ENCODE peak calls at places on chromosomes 3 and 15, in ten cellular contexts. T is CD8-positive, alpha-beta T cell; I is right lobe of liver; C is heart left ventricle; X is body of pancreas; L is lung; P is DND-41; S is fibroblast of lung; A is adrenal gland; W is CD8-positive, alpha-beta memory T cell. B is an unnamed sample.

GRCh38 chr3:11768604-11769003 is 78.1 kb downstream of the TAMM41 start:
- DNase-seq in T (no peak), I (no peak), C (no peak), X (no peak), L (no peak), P (no peak), S (no peak), A (no peak), W (no peak), B (no peak)

GRCh38 chr15:67036775-67037555 is 28.4 kb upstream of the SMAD3 start:
- DNase-seq in T (no peak), I (no peak), C (no peak), X (no peak), L (no peak), P (no peak), S (peak; percentile 47), A (no peak), W (no peak), B (peak; percentile 45)

GRCh38 chr3:107966261-107966660 is 124.6 kb downstream of the CD47 start:
- DNase-seq in T (no peak), I (no peak), C (no peak), X (no peak), L (no peak), P (no peak), S (peak; percentile 10), A (no peak), W (no peak), B (no peak)

GRCh38 chr3:176523114-176523513 is 674.2 kb downstream of the TBL1XR1 start:
- DNase-seq in T (no peak), I (no peak), C (no peak), X (no peak), L (no peak), P (no peak), S (no peak), A (no peak), W (no peak), B (no peak)

GRCh38 chr3:161291191-161291901 is 70.2 kb downstream of the NMD3 start:
- DNase-seq in T (no peak), I (no peak), C (no peak), X (peak; percentile 56), L (no peak), P (no peak), S (no peak), A (no peak), W (no peak), B (no peak)

GRCh38 chr15:89101302-89102191 is 13.3 kb downstream of the ABHD2 start:
- DNase-seq in T (no peak), I (no peak), C (peak; percentile 80), X (peak; percentile 64), L (peak; percentile 86), P (no peak), S (peak; percentile 100), A (peak; percentile 82), W (no peak), B (peak; percentile 64)

GRCh38 chr3:114363554-114364202 is 69.8 kb downstream of the TIGIT start:
- DNase-seq in T (no peak), I (no peak), C (no peak), X (no peak), L (no peak), P (no peak), S (peak; percentile 89), A (peak; percentile 47), W (no peak), B (no peak)

GRCh38 chr3:145183261-145183660 is 977.7 kb downstream of the PLOD2 start:
- DNase-seq in T (no peak), I (no peak), C (no peak), X (no peak), L (no peak), P (no peak), S (no peak), A (no peak), W (no peak), B (no peak)

GRCh38 chr3:53045107-53045783 is 628 bp downstream of the SFMBT1 start:
- DNase-seq in T (peak; percentile 39), I (peak; percentile 81), C (peak; percentile 73), X (peak; percentile 72), L (peak; percentile 44), P (peak; percentile 67), S (peak; percentile 32), A (peak; percentile 62), W (peak; percentile 69), B (peak; percentile 30)

GRCh38 chr3:132629928-132630327 is 29.7 kb downstream of the ACAD11 start:
- DNase-seq in T (no peak), I (no peak), C (no peak), X (no peak), L (no peak), P (no peak), S (peak; percentile 81), A (no peak), W (no peak), B (peak; percentile 7)

GRCh38 chr15:53251523-53251922 is 461.4 kb upstream of the ONECUT1 start:
- DNase-seq in T (no peak), I (no peak), C (no peak), X (no peak), L (no peak), P (no peak), S (no peak), A (no peak), W (no peak), B (no peak)

GRCh38 chr3:15300318-15301078 is 31.9 kb downstream of the SH3BP5 start:
- DNase-seq in T (no peak), I (no peak), C (no peak), X (no peak), L (no peak), P (peak; percentile 64), S (peak; percentile 88), A (peak; percentile 78), W (no peak), B (no peak)

GRCh38 chr3:17190353-17191078 is 305.8 kb downstream of the PLCL2 start:
- DNase-seq in T (no peak), I (no peak), C (no peak), X (no peak), L (no peak), P (no peak), S (no peak), A (no peak), W (no peak), B (no peak)

GRCh38 chr3:171261487-171261886 is 198.7 kb downstream of the TNIK start:
- DNase-seq in T (no peak), I (no peak), C (no peak), X (no peak), L (no peak), P (no peak), S (peak; percentile 61), A (no peak), W (no peak), B (no peak)

GRCh38 chr3:64224826-64225606 is at the start of gene PRICKLE2:
- DNase-seq in T (no peak), I (peak; percentile 58), C (peak; percentile 80), X (peak; percentile 59), L (no peak), P (no peak), S (peak; percentile 92), A (peak; percentile 33), W (no peak), B (peak; percentile 46)

GRCh38 chr3:64223809-64224570 is 1.3 kb downstream of the PRICKLE2 start:
- DNase-seq in T (no peak), I (no peak), C (no peak), X (no peak), L (no peak), P (no peak), S (peak; percentile 36), A (no peak), W (no peak), B (no peak)

GRCh38 chr3:64222501-64222900 is 2.8 kb downstream of the PRICKLE2 start:
- DNase-seq in T (no peak), I (no peak), C (no peak), X (no peak), L (no peak), P (no peak), S (no peak), A (no peak), W (no peak), B (no peak)

GRCh38 chr3:64229903-64230302 is 4.6 kb upstream of the PRICKLE2 start:
- DNase-seq in T (no peak), I (no peak), C (no peak), X (no peak), L (no peak), P (no peak), S (peak; percentile 81), A (no peak), W (no peak), B (no peak)

GRCh38 chr3:64225695-64226499 is 631 bp upstream of the PRICKLE2 start:
- DNase-seq in T (no peak), I (no peak), C (no peak), X (no peak), L (no peak), P (no peak), S (peak; percentile 38), A (no peak), W (no peak), B (no peak)
- H3K4me3 ChIP-seq in T (no peak overlapping the region), I (no peak overlapping the region), C (peak overlapping the region; percentile 44), X (no peak overlapping the region), L (no peak overlapping the region), P (no peak overlapping the region), S (peak overlapping the region; percentile 52), A (no peak overlapping the region), W (no peak overlapping the region), B (peak overlapping the region; percentile 40)

GRCh38 chr3:29285356-29286070 is 4.6 kb downstream of the RBMS3 start:
- DNase-seq in T (no peak), I (no peak), C (no peak), X (no peak), L (no peak), P (no peak), S (peak; percentile 46), A (no peak), W (no peak), B (no peak)
- H3K4me1 ChIP-seq in T (peaks cover 10% of the 10 kb centered on the region), I (peaks cover under 1% of the 10 kb centered on the region), C (peaks cover 35% of the 10 kb centered on the region), X (peaks cover 8% of the 10 kb centered on the region), L (peaks cover 3% of the 10 kb centered on the region), P (peaks cover 29% of the 10 kb centered on the region), S (peaks cover 4% of the 10 kb centered on the region), A (peaks cover 8% of the 10 kb centered on the region), W (no peaks in the 10 kb centered on the region), B (peaks cover 13% of the 10 kb centered on the region)

GRCh38 chr15:69031013-69032001 is 16.8 kb downstream of the NOX5 start:
- DNase-seq in T (no peak), I (no peak), C (peak; percentile 32), X (peak; percentile 17), L (peak; percentile 39), P (no peak), S (peak; percentile 52), A (peak; percentile 46), W (no peak), B (no peak)
- H3K4me3 ChIP-seq in T (peak overlapping the region; percentile 27), I (no peak overlapping the region), C (peak overlapping the region; percentile 30), X (no peak overlapping the region), L (no peak overlapping the region), P (no peak overlapping the region), S (peak overlapping the region; percentile 43), A (no peak overlapping the region), W (no peak overlapping the region), B (no peak overlapping the region)

DNA sequence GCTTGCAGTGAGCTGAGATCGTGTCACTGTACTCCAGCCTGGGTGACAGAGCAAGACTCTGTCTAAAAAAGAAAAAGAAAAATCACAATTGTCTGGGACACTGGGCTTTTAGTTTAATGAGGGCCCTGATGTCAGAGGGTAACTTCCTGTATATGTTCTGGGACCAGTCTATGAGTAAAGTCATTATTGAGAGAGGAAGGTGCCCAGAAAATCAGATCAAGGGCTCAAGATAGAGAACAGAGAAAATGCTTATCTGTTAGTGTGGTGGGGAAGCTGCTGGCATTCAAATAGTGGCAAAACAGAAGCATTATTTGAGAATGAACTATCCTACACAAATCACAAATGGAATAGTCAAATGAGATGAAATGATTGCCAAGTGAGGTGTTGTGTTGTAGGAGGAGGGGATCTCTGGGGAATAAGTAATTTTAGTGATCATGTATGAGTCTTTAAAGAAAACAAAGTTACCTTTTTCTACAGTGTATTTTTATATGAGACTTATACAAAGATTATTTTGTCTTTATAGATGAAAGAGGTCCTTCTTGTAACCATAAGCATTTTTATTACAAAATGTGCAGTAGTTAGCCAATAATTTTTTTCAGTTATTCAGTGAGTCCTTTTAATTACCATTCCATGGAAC is 13.4 kb downstream of the ARIH2 start:
- DNase-seq in T (no peak), I (no peak), C (no peak), X (no peak), L (no peak), P (no peak), S (no peak), A (no peak), W (no peak), B (no peak)
- H3K4me1 ChIP-seq in T (peaks cover 38% of the 10 kb centered on the region), I (peaks cover 7% of the 10 kb centered on the region), C (peaks cover 52% of the 10 kb centered on the region), X (peaks cover 18% of the 10 kb centered on the region), L (peaks cover 30% of the 10 kb centered on the region), P (peaks cover 6% of the 10 kb centered on the region), S (peaks cover 4% of the 10 kb centered on the region), A (peaks cover 19% of the 10 kb centered on the region), W (peaks cover 42% of the 10 kb centered on the region), B (peaks cover 6% of the 10 kb centered on the region)